ENCODE peak calls at places on chromosome 6, in seven cellular contexts. V is GM23248, T is fibroblast of lung, B is DND-41, L is mesendoderm, J is IMR-90, E is K562. Q is an unnamed sample.

GRCh38 chr6:132760256-132760655 is 2.6 kb upstream of the VNN2 start:
- DNase-seq in V (no peak), T (no peak), B (no peak), L (no peak), J (no peak), E (no peak), Q (no peak)

GRCh38 chr6:36368421-36368820 is 19.0 kb downstream of the ETV7 start:
- DNase-seq in V (peak), T (no peak), B (no peak), L (no peak), J (peak), E (no peak), Q (no peak)

GRCh38 chr6:16450285-16450684 is 211.9 kb downstream of the GMPR start:
- DNase-seq in V (peak), T (peak), B (no peak), L (no peak), J (peak), E (no peak), Q (no peak)

GRCh38 chr6:73774311-73774766 is 78.3 kb downstream of the CD109 start:
- DNase-seq in V (peak), T (peak), B (no peak), L (peak), J (peak), E (no peak), Q (no peak)

GRCh38 chr6:16766043-16766521 is 4.8 kb upstream of the ATXN1 start:
- DNase-seq in V (peak), T (peak), B (no peak), L (no peak), J (peak), E (no peak), Q (no peak)

GRCh38 chr6:35080821-35081425 is 60.2 kb downstream of the TCP11 start:
- DNase-seq in V (no peak), T (no peak), B (no peak), L (no peak), J (no peak), E (no peak), Q (no peak)

GRCh38 chr6:7052441-7052936 is 55.3 kb upstream of the RREB1 start:
- DNase-seq in V (peak), T (peak), B (peak), L (peak), J (peak), E (no peak), Q (peak)

GRCh38 chr6:76683985-76684384 is 611.5 kb upstream of the IMPG1 start:
- DNase-seq in V (no peak), T (no peak), B (no peak), L (peak), J (no peak), E (no peak), Q (no peak)

GRCh38 chr6:50819906-50820589 is 1.4 kb downstream of the TFAP2B start:
- DNase-seq in V (peak), T (no peak), B (no peak), L (no peak), J (no peak), E (no peak), Q (peak)

GRCh38 chr6:50821431-50822077 is 2.9 kb downstream of the TFAP2B start:
- DNase-seq in V (no peak), T (no peak), B (no peak), L (no peak), J (no peak), E (no peak), Q (no peak)

GRCh38 chr6:50820590-50821234 is 2.0 kb downstream of the TFAP2B start:
- DNase-seq in V (no peak), T (no peak), B (no peak), L (no peak), J (no peak), E (no peak), Q (peak)

GRCh38 chr6:50823130-50823920 is 4.7 kb downstream of the TFAP2B start:
- DNase-seq in V (no peak), T (no peak), B (no peak), L (no peak), J (no peak), E (no peak), Q (no peak)

GRCh38 chr6:50822078-50822476 is 3.4 kb downstream of the TFAP2B start:
- DNase-seq in V (peak), T (no peak), B (no peak), L (no peak), J (no peak), E (no peak), Q (no peak)
- H3K4me3 ChIP-seq in V (no peak), T (no peak), B (no peak), L (no peak), J (no peak), E (no peak), Q (peak)

GRCh38 chr6:122568350-122568749 is 41.9 kb upstream of the PKIB start:
- DNase-seq in V (no peak), T (no peak), B (no peak), L (no peak), J (no peak), E (no peak), Q (no peak)

GRCh38 chr6:122571888-122572287 is 38.3 kb upstream of the PKIB start:
- DNase-seq in V (no peak), T (no peak), B (no peak), L (no peak), J (no peak), E (no peak), Q (no peak)

GRCh38 chr6:122569372-122569771 is 40.8 kb upstream of the PKIB start:
- DNase-seq in V (peak), T (no peak), B (no peak), L (no peak), J (peak), E (no peak), Q (no peak)

GRCh38 chr6:122567034-122567433 is 43.2 kb upstream of the PKIB start:
- DNase-seq in V (no peak), T (no peak), B (no peak), L (no peak), J (no peak), E (no peak), Q (no peak)

DNA sequence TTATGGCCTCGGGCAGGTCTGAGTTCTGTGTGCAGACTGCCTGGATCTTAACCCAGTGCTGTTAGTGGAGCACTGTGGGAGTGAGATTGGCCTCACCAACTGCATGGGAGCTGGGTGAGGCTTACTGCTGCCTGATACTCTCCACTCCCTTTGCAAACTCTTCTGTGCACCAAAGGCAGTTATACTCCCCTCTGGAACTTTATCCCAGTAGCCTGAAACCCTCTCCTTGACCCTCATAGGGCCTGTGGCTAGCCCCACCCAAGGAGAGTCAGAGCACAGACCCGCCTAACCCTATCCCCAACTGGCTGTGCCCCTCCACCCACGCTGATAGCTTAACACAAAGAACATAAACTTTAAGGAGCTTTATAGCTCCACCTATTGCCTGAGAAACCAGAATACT is 41.3 kb upstream of the PKIB start:
- DNase-seq in V (no peak), T (no peak), B (no peak), L (no peak), J (no peak), E (no peak), Q (no peak)
- H3K9ac ChIP-seq in V (no peak), T (no peak), B (no peak), L (no peak), J (no peak), E (no peak), Q (no peak)

GRCh38 chr6:110329348-110329728 is 28.8 kb downstream of the METTL24 start:
- DNase-seq in V (peak), T (no peak), B (no peak), L (no peak), J (peak), E (no peak), Q (no peak)
- H3K4me3 ChIP-seq in V (peak), T (peak), B (no peak), L (no peak), J (no peak), E (no peak), Q (peak)

DNA sequence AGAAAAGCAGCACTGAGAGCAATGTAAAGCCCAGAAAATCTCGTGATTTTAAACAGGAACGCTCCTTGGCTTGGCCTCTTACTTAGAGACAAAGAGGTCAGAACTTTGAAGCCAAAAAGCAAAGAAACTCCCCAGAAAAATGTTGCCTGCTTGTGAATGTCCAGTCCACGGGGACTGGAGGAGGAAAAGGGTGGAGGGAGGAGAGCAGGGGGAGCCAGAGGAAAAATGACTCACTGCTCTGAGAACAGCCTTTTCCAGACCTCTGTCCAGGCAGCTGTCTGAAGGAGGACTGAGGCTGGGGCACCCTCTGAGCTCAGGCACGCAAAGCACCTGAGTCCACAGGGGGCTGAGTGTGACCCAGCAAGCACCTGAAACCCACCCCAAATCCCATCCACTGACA is 64.7 kb downstream of the TRAM2 start:
- DNase-seq in V (peak), T (peak), B (no peak), L (no peak), J (peak), E (peak), Q (peak)
- H3K9ac ChIP-seq in V (peak), T (no peak), B (no peak), L (peak), J (peak), E (peak), Q (peak)

GRCh38 chr6:148509152-148509571 is 166.5 kb downstream of the SASH1 start:
- DNase-seq in V (peak), T (peak), B (no peak), L (no peak), J (peak), E (no peak), Q (no peak)
- H3K4me3 ChIP-seq in V (peak), T (peak), B (no peak), L (no peak), J (peak), E (no peak), Q (peak)

GRCh38 chr6:164826831-164827468 is 482.5 kb downstream of the C6orf118 start:
- DNase-seq in V (no peak), T (peak), B (no peak), L (no peak), J (no peak), E (no peak), Q (no peak)
- H3K9ac ChIP-seq in V (no peak), T (no peak), B (no peak), L (no peak), J (no peak), E (no peak), Q (no peak)

GRCh38 chr6:30979076-30979475 is 4.4 kb upstream of the MUC21 start:
- DNase-seq in V (no peak), T (no peak), B (no peak), L (no peak), J (no peak), E (no peak), Q (no peak)

GRCh38 chr6:30983439-30983838 is at the start of gene MUC21:
- DNase-seq in V (no peak), T (no peak), B (no peak), L (no peak), J (no peak), E (no peak), Q (no peak)

GRCh38 chr6:30979690-30980089 is 3.8 kb upstream of the MUC21 start:
- DNase-seq in V (no peak), T (no peak), B (no peak), L (no peak), J (no peak), E (no peak), Q (no peak)

GRCh38 chr6:30985490-30985889 is 2.0 kb downstream of the MUC21 start:
- DNase-seq in V (no peak), T (peak), B (no peak), L (no peak), J (no peak), E (no peak), Q (no peak)

DNA sequence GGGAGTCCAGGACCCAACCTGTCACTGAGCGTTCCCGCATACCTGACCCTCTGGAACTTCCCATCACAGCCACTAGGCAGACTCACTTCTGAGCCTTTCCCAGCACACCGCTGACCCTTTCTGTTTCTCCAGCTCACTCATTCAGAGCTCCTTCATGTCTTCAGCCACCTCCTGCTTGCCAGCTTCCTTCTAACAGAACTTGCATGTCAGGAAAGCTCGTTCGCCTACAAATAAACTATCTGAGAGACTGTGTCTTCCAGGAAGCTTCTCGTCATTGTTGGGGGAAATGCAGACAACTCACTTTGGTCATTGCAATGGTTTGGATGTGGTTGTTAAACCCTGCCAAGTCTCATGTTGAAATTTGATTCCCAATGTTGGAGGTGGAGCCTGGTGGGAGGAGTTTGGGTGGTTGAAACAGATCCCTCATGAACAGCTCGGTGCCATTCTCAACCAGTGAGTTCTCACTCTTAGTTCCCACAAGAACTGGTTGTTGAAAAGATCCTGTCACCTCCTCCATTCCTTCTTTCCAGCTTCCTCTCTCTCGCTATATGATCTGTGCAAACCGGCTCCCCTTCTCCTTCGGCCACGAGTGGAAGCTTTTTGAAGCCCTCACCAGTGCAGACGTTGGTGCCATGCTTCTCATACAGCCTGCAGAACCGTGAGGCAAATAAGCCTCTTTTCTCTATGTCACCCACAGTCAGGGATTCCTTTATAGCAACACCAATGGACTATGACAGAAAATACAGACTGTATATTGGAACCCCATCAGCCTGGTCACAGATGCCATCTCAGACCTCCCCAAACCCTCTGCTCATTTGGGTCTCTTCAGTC is 1.4 kb upstream of the MUC21 start:
- DNase-seq in V (peak), T (peak), B (no peak), L (peak), J (peak), E (peak), Q (no peak)
- H3K4me3 ChIP-seq in V (peak), T (peak), B (no peak), L (no peak), J (peak), E (no peak), Q (peak)

DNA sequence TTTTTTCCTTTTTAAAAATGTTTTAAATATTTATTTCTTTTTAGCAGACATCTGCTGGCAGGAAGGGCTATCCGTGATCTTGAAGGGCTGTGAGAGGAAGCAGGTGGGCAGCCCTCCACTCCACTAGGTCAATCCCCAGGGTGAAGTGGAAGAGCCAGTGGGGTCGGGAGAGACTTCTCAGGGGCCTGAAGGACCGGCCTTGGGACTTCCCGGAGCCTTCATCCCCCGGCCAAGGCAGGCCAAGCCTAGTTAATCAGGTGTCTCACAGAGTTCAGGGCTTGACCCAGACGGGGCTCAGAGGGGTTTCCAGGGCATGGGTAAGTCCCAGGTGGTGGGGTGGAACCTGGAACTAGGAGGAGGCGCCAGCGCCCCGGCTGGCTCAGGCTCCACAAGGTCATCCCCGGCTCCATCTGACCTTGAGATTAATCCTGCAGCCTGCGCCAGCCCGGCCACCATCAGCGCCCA is 44.3 kb downstream of the MDFI start:
- DNase-seq in V (no peak), T (no peak), B (no peak), L (no peak), J (no peak), E (no peak), Q (peak)
- H3K9ac ChIP-seq in V (peak), T (no peak), B (no peak), L (peak), J (no peak), E (no peak), Q (peak)

GRCh38 chr6:100453701-100454521 is 10.8 kb downstream of the SIM1 start:
- DNase-seq in V (no peak), T (no peak), B (no peak), L (peak), J (no peak), E (peak), Q (peak)
- H3K4me3 ChIP-seq in V (no peak), T (no peak), B (no peak), L (no peak), J (no peak), E (no peak), Q (peak)